ENCODE peak calls at places on chromosomes 5 and 9, in four cellular contexts. N is K562, K is HepG2, S is HCT116. I is an unnamed sample.

GRCh38 chr9:14056235-14056930 is 257.6 kb downstream of the NFIB start:
- DNase-seq in N (no peak), K (no peak), S (no peak), I (no peak)

GRCh38 chr9:86406366-86406765 is 52.2 kb upstream of the TUT7 start:
- DNase-seq in N (no peak), K (peak; percentile 59), S (no peak), I (no peak)

GRCh38 chr5:134549714-134550113 is 24.2 kb downstream of the JADE2 start:
- DNase-seq in N (no peak), K (no peak), S (no peak), I (no peak)

GRCh38 chr5:2575292-2575691 is 176.2 kb downstream of the IRX2 start:
- DNase-seq in N (no peak), K (no peak), S (no peak), I (no peak)

GRCh38 chr5:137091473-137091872 is 407.7 kb downstream of the SPOCK1 start:
- DNase-seq in N (no peak), K (no peak), S (no peak), I (no peak)

GRCh38 chr5:131423056-131423455 is 159.2 kb downstream of the CDC42SE2 start:
- DNase-seq in N (no peak), K (peak; percentile 15), S (no peak), I (no peak)

GRCh38 chr9:89352451-89352850 is 34.2 kb downstream of the SECISBP2 start:
- DNase-seq in N (no peak), K (no peak), S (no peak), I (no peak)

GRCh38 chr5:9927106-9927505 is 297.0 kb upstream of the TAS2R1 start:
- DNase-seq in N (no peak), K (no peak), S (no peak), I (no peak)

GRCh38 chr5:54558362-54558761 is 40.8 kb downstream of the SNX18 start:
- DNase-seq in N (no peak), K (no peak), S (no peak), I (no peak)

GRCh38 chr5:50666261-50667078 is at the start of gene PARP8:
- DNase-seq in N (no peak), K (no peak), S (no peak), I (no peak)

GRCh38 chr5:118371973-118372650 is 616.2 kb downstream of the DTWD2 start:
- DNase-seq in N (no peak), K (no peak), S (no peak), I (no peak)

GRCh38 chr5:54176066-54176835 is 134.1 kb downstream of the ARL15 start:
- DNase-seq in N (no peak), K (no peak), S (no peak), I (no peak)

GRCh38 chr5:73948720-73949119 is 322.7 kb downstream of the ARHGEF28 start:
- DNase-seq in N (no peak), K (no peak), S (no peak), I (no peak)

GRCh38 chr5:178461426-178461730 is 128.8 kb downstream of the COL23A1 start:
- DNase-seq in N (no peak), K (no peak), S (no peak), I (no peak)

GRCh38 chr5:176851871-176852270 is 41.5 kb downstream of the UNC5A start:
- DNase-seq in N (no peak), K (no peak), S (no peak), I (no peak)

GRCh38 chr5:154481584-154482381 is 3.8 kb upstream of the HAND1 start:
- DNase-seq in N (no peak), K (no peak), S (no peak), I (no peak)

GRCh38 chr5:2277886-2278285 is 395.2 kb upstream of the IRX4 start:
- DNase-seq in N (no peak), K (no peak), S (no peak), I (no peak)

GRCh38 chr5:140243855-140244254 is 59.0 kb downstream of the PFDN1 start:
- DNase-seq in N (no peak), K (no peak), S (no peak), I (no peak)

GRCh38 chr9:29208670-29209069 is 1635.4 kb upstream of the C9orf72 start:
- DNase-seq in N (no peak), K (no peak), S (no peak), I (no peak)

GRCh38 chr5:159049844-159050318 is 49.8 kb downstream of the EBF1 start:
- DNase-seq in N (no peak), K (no peak), S (no peak), I (no peak)

GRCh38 chr9:15738011-15738410 is 185.2 kb downstream of the CCDC171 start:
- DNase-seq in N (no peak), K (peak; percentile 53), S (no peak), I (no peak)

GRCh38 chr9:128099932-128100491 is 27.5 kb downstream of the PTGES2 start:
- DNase-seq in N (peak; percentile 49), K (no peak), S (no peak), I (no peak)

GRCh38 chr5:102511666-102512065 is 12.9 kb upstream of the SLCO6A1 start:
- DNase-seq in N (no peak), K (no peak), S (no peak), I (no peak)

DNA sequence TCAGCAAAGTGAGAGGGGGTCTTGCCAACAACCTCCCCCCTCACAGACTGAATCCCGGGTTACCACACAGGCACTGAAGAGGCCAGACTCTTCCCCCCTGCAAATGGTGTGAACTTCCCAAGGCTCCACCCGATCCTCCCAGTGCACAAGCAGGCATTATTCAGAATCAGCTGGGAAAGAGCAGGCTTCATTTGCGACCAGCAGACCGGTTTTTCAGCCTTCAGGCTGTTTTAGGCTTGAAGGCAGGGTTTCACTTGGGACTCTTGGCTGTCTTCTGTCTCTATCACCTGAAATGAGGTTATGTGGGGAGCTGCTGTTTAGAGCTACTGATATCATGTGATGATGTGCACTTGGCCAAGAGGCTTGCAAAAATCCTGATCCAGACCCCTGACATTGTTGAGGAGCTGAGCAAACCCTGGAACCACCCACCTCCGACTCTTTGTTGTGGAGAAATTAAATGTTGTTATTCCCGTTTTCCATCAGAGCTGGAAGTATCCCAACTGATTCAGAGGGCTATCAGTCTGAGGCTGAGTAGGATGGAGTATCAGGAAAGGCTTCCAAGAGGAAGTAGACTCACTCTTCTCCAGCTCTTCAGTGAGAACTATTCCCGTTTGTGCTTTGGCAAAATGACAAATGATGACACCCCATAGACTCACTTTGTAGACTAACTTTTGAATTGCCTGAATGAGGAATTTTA is 63.3 kb upstream of the ZFR start:
- DNase-seq in N (no peak), K (no peak), S (no peak), I (no peak)
- TF ChIP-seq TCF7L2 in N (no peak), K (no peak), S (no peak), I (no peak)

DNA sequence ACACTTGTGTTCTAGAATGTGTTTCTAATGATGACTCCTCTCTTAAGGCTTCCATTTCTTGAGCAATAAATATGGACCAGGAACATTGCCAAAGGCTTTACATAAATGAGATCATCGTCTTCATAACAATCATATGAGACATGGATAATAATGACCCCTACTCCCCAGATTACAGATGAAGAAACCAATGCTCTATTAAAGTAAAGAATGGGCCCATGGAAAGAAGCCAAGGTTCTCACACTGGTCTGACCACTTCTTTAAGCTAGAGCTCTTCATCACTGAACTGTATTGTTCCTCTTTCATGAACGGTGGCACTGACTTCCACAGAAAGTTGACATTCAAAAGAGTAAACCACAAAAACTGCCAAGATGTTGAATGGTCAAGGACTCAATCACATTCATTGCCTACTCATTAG is 65.3 kb downstream of the MARCHF3 start:
- DNase-seq in N (no peak), K (no peak), S (no peak), I (no peak)
- H3K4me1 ChIP-seq in N (peaks cover 45% of the 10 kb centered on the region), K (no peaks in the 10 kb centered on the region), S (no peaks in the 10 kb centered on the region), I (no peaks in the 10 kb centered on the region)

DNA sequence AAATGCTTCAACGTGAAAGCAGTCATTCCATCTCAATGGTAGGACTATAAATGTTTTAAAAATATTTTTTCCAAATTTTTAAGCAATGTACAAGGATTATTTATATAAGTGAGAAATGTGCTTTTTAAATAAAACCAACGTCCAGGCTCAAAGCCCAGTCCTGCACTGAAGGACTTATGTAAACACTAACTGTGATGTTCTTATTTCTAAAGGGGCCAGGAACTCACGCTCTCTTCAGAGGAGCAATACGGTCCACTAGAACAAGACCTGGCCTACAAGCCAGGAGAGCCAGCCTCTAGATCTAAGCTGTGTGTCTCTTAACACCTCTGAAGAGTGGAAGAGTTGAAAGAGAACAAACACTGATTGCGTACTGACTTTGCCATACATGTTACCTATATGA is 12.1 kb downstream of the TTLL11 start:
- DNase-seq in N (no peak), K (no peak), S (no peak), I (no peak)
- TF ChIP-seq TCF7L2 in N (no peak), K (no peak), S (no peak), I (no peak)

DNA sequence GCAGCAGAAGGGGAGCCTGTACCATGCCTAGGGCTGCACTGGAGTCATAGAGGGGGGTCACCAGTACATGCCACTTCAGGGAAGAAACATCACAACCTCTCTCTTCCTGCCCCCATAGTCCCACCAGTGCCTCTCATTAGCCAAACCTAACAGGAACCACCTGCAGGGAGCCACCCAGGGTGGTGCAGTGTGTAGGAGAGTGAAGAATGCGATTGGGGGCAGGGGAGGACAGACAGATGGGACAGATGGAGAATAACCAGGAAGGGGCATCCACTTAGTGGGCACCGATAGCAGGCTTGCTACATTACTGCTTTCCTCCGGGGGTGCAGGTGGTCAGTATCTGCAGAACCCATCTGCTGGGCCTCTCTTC is 19.2 kb downstream of the DAPK1 start:
- DNase-seq in N (no peak), K (no peak), S (no peak), I (no peak)
- H3K4me1 ChIP-seq in N (peaks cover 64% of the 10 kb centered on the region), K (peaks cover 46% of the 10 kb centered on the region), S (peaks cover 15% of the 10 kb centered on the region), I (no peaks in the 10 kb centered on the region)

DNA sequence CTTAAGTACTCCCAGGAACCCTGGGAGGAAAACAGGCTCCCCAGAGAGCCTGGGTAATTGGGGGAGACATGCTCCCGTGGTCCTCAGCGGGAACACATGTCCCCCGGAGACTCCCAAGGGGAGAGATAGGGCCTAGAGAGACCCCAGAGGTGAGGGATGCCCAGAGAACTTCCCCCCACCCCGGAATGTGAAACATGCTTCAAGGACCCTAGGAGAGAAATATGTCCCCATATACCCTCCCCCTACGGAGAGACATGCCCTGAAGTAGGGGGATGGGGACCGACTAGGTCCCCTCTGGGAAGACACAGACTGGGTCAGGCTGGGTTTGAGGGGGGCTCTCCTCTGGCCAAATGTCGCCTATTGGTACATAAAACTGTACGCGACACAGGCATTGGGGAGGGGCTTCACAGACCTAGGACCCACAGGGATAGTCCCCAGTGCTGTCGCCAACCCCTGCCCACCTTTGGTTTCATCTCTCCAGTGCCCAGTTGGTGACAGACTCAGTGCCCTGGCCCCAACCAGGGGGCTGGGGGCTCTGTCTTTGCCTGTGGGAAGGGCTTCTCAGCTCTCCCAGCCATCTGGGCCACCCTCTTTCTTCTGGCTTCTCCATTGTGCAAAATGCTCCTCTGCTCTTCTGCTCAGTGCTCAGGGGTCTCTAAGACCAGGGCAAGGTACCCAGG is 26.9 kb downstream of the PCDH1 start:
- DNase-seq in N (no peak), K (no peak), S (no peak), I (no peak)
- TF ChIP-seq TCF7L2 in N (no peak), K (no peak), S (no peak), I (no peak)

DNA sequence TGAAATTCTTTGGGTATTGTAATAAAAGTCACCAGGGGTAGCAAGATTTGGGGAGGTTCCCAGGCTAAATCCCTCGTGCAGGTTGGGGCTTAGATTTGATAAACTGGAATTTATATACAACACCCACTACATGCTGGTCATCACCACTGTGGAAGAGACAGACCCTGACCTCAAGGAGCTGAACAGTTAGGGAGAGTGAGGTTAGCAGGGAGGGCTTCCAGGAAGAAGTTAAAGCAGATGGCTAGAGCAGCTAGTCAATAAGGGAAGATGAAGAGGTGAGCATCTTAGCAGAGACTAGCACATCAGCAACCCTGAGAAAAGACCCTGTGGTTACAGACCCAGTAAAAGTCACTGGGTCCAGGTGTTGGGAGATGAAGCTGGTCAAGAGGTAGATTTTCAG is 6.4 kb downstream of the CTSL start:
- DNase-seq in N (no peak), K (no peak), S (no peak), I (no peak)
- H3K4me1 ChIP-seq in N (peaks cover 13% of the 10 kb centered on the region), K (peaks cover 5% of the 10 kb centered on the region), S (peaks cover under 1% of the 10 kb centered on the region), I (no peaks in the 10 kb centered on the region)